ENCODE peak calls at places on chromosome 1, in eight cellular contexts. B is MCF 10A, O is hepatocyte, L is BE2C, T is foreskin fibroblast, P is neural crest cell, R is lower leg skin, C is LNCaP clone FGC. K is an unnamed sample.

GRCh38 chr1:13728104-13728503 is 28.1 kb downstream of the PRDM2 start:
- DNase-seq in B (no peak), O (no peak), L (no peak), T (no peak), P (no peak), R (no peak), C (no peak), K (no peak)

GRCh38 chr1:43536864-43537358 is 6.2 kb downstream of the PTPRF start:
- DNase-seq in B (no peak), O (no peak), L (no peak), T (no peak), P (no peak), R (no peak), C (no peak), K (no peak)

GRCh38 chr1:237386362-237387143 is 344.6 kb downstream of the RYR2 start:
- DNase-seq in B (peak; percentile 54), O (peak; percentile 34), L (no peak), T (peak; percentile 31), P (no peak), R (no peak), C (no peak), K (no peak)

GRCh38 chr1:33014464-33015170 is 22.1 kb downstream of the AK2 start:
- DNase-seq in B (no peak), O (no peak), L (no peak), T (no peak), P (no peak), R (no peak), C (no peak), K (peak; percentile 24)

GRCh38 chr1:197862221-197862620 is 40.2 kb upstream of the C1orf53 start:
- DNase-seq in B (no peak), O (no peak), L (no peak), T (peak; percentile 9), P (no peak), R (no peak), C (no peak), K (no peak)

GRCh38 chr1:87644033-87644432 is 315.4 kb downstream of the LMO4 start:
- DNase-seq in B (no peak), O (peak; percentile 24), L (no peak), T (no peak), P (no peak), R (no peak), C (no peak), K (no peak)

GRCh38 chr1:16226495-16227179 is 10.3 kb downstream of the CPLANE2 start:
- DNase-seq in B (no peak), O (peak; percentile 76), L (no peak), T (peak; percentile 38), P (peak; percentile 74), R (no peak), C (no peak), K (peak; percentile 85)

GRCh38 chr1:70941563-70941962 is 106.1 kb downstream of the PTGER3 start:
- DNase-seq in B (no peak), O (no peak), L (no peak), T (no peak), P (no peak), R (no peak), C (no peak), K (no peak)

GRCh38 chr1:203200059-203200553 is 13.6 kb upstream of the CHI3L1 start:
- DNase-seq in B (peak; percentile 99), O (no peak), L (no peak), T (peak; percentile 54), P (no peak), R (peak; percentile 65), C (no peak), K (no peak)

GRCh38 chr1:8600336-8600735 is 217.1 kb downstream of the RERE start:
- DNase-seq in B (no peak), O (no peak), L (no peak), T (no peak), P (no peak), R (no peak), C (no peak), K (no peak)

GRCh38 chr1:39701092-39701460 is 9.8 kb upstream of the HPCAL4 start:
- DNase-seq in B (no peak), O (peak; percentile 52), L (no peak), T (peak; percentile 54), P (no peak), R (peak; percentile 68), C (no peak), K (no peak)

GRCh38 chr1:115727706-115728249 is 40.7 kb downstream of the CASQ2 start:
- DNase-seq in B (peak; percentile 81), O (peak; percentile 79), L (no peak), T (peak; percentile 97), P (no peak), R (peak; percentile 95), C (no peak), K (no peak)

GRCh38 chr1:226882631-226883409 is 12.4 kb downstream of the PSEN2 start:
- DNase-seq in B (peak; percentile 17), O (peak; percentile 27), L (no peak), T (peak; percentile 57), P (no peak), R (no peak), C (no peak), K (no peak)

GRCh38 chr1:208161656-208162375 is 82.4 kb downstream of the PLXNA2 start:
- DNase-seq in B (no peak), O (no peak), L (peak; percentile 41), T (peak; percentile 65), P (no peak), R (no peak), C (no peak), K (no peak)

GRCh38 chr1:218664385-218665170 is 319.4 kb downstream of the TGFB2 start:
- DNase-seq in B (peak; percentile 85), O (peak; percentile 24), L (no peak), T (peak; percentile 56), P (no peak), R (no peak), C (no peak), K (no peak)

GRCh38 chr1:103110701-103111100 is 2.4 kb upstream of the COL11A1 start:
- DNase-seq in B (no peak), O (no peak), L (no peak), T (no peak), P (no peak), R (no peak), C (no peak), K (no peak)

DNA sequence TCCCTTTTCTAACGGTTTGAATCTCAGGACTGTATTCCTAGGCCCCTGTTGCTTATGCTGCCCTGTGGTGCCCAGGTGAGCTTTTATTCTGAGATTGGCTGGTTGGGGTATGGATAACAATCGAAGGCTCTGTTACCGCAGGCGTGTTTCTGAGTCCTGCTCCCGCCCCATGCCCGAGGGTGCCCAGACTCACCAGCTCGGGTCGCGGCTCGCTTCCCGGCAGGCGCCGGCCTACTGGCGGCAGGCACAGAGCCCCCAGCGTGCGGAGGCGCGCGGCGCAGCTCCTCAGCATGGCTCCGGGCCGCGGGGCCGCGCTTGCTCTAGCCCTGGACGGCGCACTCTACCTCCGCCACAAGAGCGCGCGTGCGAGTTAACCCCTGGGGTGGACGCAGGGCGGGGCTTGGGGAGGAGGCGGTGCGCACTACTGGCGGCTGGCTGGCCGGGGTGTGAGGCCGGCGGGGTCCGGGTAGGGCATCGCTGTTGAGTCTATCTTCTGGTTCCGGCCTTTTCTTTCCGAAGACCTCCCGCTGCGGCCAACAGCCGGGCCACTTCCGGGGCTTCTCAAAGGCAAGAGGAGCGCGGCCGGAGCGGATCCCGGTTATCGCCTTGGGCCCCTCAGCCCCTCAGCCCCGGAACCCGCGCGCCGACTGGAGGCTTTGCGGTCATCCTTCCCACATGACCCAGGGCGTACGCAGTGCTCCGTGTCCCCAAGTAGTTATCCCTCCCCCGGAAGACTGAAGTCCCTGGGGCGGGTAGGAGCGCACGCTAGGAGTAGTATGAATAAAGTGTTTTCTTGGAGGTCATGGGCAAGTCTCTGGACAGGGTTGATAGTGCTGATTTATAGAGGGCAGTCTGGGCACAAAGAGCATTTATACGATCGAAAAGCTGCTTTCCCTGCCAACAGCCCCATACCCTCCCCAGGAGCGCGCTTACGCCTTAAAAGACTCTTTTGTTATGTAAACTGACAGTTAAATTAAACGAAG is at the start of gene THEM4:
- DNase-seq in B (peak; percentile 99), O (peak; percentile 99), L (peak; percentile 99), T (peak; percentile 99), P (peak; percentile 96), R (peak; percentile 99), C (peak; percentile 91), K (peak; percentile 100)
- TF ChIP-seq CTCF in B (peak; percentile 25), O (peak; percentile 15), L (peak; percentile 22), T (no peak), P (peak; percentile 25), R (no peak), C (peak; percentile 44), K (no peak)

GRCh38 chr1:27377760-27378495 is 3.3 kb upstream of the FCN3 start:
- DNase-seq in B (no peak), O (no peak), L (no peak), T (no peak), P (no peak), R (no peak), C (no peak), K (no peak)

GRCh38 chr1:27372022-27372807 is 2.4 kb downstream of the FCN3 start:
- DNase-seq in B (no peak), O (peak; percentile 51), L (no peak), T (no peak), P (no peak), R (no peak), C (no peak), K (no peak)

GRCh38 chr1:27374687-27375086 is at the start of gene FCN3:
- DNase-seq in B (no peak), O (no peak), L (no peak), T (no peak), P (no peak), R (no peak), C (no peak), K (no peak)

GRCh38 chr1:27368872-27369703 is 2.3 kb upstream of the MAP3K6 start:
- DNase-seq in B (peak; percentile 35), O (no peak), L (no peak), T (peak; percentile 72), P (no peak), R (no peak), C (no peak), K (no peak)

GRCh38 chr1:27372808-27373690 is 1.6 kb downstream of the FCN3 start:
- DNase-seq in B (no peak), O (no peak), L (no peak), T (no peak), P (no peak), R (no peak), C (no peak), K (no peak)
- TF ChIP-seq CTCF in B (peak; percentile 23), O (peak; percentile 4), L (peak; percentile 36), T (peak; percentile 19), P (peak; percentile 50), R (no peak), C (peak; percentile 7), K (peak; percentile 43)

GRCh38 chr1:35558374-35559316 is 1.0 kb downstream of the NCDN start:
- DNase-seq in B (no peak), O (peak; percentile 57), L (no peak), T (peak; percentile 48), P (peak; percentile 47), R (peak; percentile 86), C (no peak), K (peak; percentile 63)
- TF ChIP-seq CTCF in B (no peak), O (no peak), L (no peak), T (no peak), P (no peak), R (no peak), C (peak; percentile 22), K (no peak)

DNA sequence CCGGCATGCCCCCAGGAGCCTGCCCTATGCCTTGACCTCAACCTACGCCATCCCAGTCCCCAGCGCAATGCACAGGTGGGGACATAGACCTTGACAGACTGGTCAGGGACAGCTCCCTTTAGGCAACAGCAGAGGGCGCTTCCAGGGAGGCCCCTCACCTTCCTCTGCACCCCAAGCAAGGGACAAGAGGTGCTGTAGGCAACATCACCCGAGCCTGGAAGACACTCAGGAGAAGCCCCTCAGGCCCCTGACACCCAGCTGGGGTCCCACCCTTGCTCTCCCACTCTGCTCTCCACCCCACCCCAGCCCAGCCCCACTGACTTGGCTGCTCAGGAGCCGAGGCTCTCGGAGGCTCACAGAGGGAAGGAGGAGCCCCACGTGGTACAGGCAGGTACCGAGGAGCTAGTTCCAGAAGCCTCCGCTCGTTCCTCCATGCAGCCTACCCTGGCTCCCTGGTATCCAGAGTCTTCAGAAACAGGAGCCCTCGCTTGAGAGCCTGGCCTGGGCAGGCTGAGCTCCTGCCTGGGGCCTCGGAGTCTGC is 2.4 kb upstream of the WNT3A start:
- DNase-seq in B (peak; percentile 82), O (peak; percentile 60), L (no peak), T (no peak), P (no peak), R (peak; percentile 81), C (no peak), K (no peak)
- TF ChIP-seq CTCF in B (peak; percentile 88), O (peak; percentile 58), L (peak; percentile 58), T (peak; percentile 29), P (peak; percentile 60), R (no peak), C (peak; percentile 48), K (no peak)